ENCODE peak calls at places on chromosomes 5 and 9, in eight cellular contexts. O is stimulated activated CD8-positive, alpha-beta memory T cell treated with anti-CD3 and anti-CD28 coated beads, Interleukin-7, amount 100 ng/mL, for 24 hours; M is tibial artery; Z is NCI-H460; Q is NCI-H524; B is ELR; R is activated CD8-positive, alpha-beta T cell treated with anti-CD3 and anti-CD28 coated beads for 36 hours; D is progenitor cell of endocrine pancreas. T is an unnamed sample.

GRCh38 chr5:55927861-55928655 is 66.7 kb downstream of the IL6ST start:
- DNase-seq in O (no peak), M (no peak), Z (no peak), Q (no peak), B (no peak), R (no peak), D (no peak), T (no peak)

GRCh38 chr9:98318834-98319478 is 63.5 kb upstream of the TBC1D2 start:
- DNase-seq in O (no peak), M (no peak), Z (no peak), Q (no peak), B (peak), R (no peak), D (no peak), T (no peak)

GRCh38 chr5:123752576-123752975 is 240.6 kb downstream of the CSNK1G3 start:
- DNase-seq in O (no peak), M (peak), Z (peak), Q (no peak), B (peak), R (no peak), D (no peak), T (no peak)

GRCh38 chr9:128632486-128632885 is 24.2 kb downstream of the DYNC2I2 start:
- DNase-seq in O (no peak), M (no peak), Z (no peak), Q (no peak), B (no peak), R (no peak), D (no peak), T (no peak)

GRCh38 chr5:39464096-39464495 is 39.3 kb upstream of the DAB2 start:
- DNase-seq in O (no peak), M (no peak), Z (no peak), Q (no peak), B (no peak), R (no peak), D (no peak), T (no peak)

GRCh38 chr9:13992136-13992798 is 321.7 kb downstream of the NFIB start:
- DNase-seq in O (no peak), M (no peak), Z (no peak), Q (no peak), B (no peak), R (no peak), D (no peak), T (no peak)

GRCh38 chr5:135239461-135240282 is 159.4 kb downstream of the MACROH2A1 start:
- DNase-seq in O (no peak), M (no peak), Z (no peak), Q (no peak), B (no peak), R (no peak), D (no peak), T (no peak)

GRCh38 chr5:80654054-80654390 is 430 bp upstream of the MSH3 start:
- DNase-seq in O (peak), M (no peak), Z (no peak), Q (peak), B (peak), R (peak), D (no peak), T (no peak)

GRCh38 chr5:149666212-149666852 is 63.8 kb upstream of the PPARGC1B start:
- DNase-seq in O (no peak), M (peak), Z (no peak), Q (no peak), B (peak), R (no peak), D (no peak), T (no peak)

GRCh38 chr5:115778417-115778816 is 38.0 kb downstream of the CDO1 start:
- DNase-seq in O (no peak), M (no peak), Z (no peak), Q (no peak), B (no peak), R (no peak), D (no peak), T (no peak)

GRCh38 chr9:88605500-88606172 is 70.7 kb downstream of the NXNL2 start:
- DNase-seq in O (no peak), M (no peak), Z (no peak), Q (no peak), B (no peak), R (no peak), D (no peak), T (no peak)

GRCh38 chr5:115686692-115687054 is 60.8 kb upstream of the TMED7 start:
- DNase-seq in O (no peak), M (no peak), Z (no peak), Q (no peak), B (peak), R (no peak), D (no peak), T (no peak)

GRCh38 chr9:88937248-88937647 is 54.0 kb upstream of the S1PR3 start:
- DNase-seq in O (no peak), M (no peak), Z (no peak), Q (no peak), B (no peak), R (no peak), D (no peak), T (no peak)

GRCh38 chr5:104370523-104370922 is 807.9 kb upstream of the NUDT12 start:
- DNase-seq in O (no peak), M (no peak), Z (no peak), Q (no peak), B (peak), R (no peak), D (no peak), T (no peak)

GRCh38 chr9:134127616-134128015 is 8.3 kb upstream of the WDR5 start:
- DNase-seq in O (no peak), M (no peak), Z (no peak), Q (no peak), B (no peak), R (no peak), D (no peak), T (no peak)

GRCh38 chr9:84278131-84278530 is 62.4 kb downstream of the SLC28A3 start:
- DNase-seq in O (no peak), M (no peak), Z (no peak), Q (no peak), B (peak), R (no peak), D (no peak), T (no peak)